ENCODE peak calls at places on chromosomes 16 and 17, in six cellular contexts. E, H, Z, C, G and J are unnamed samples.

GRCh38 chr17:37756060-37756459 is 11.2 kb upstream of the HNF1B start:
- DNase-seq in C (no peak), G (no peak), E (no peak), Z (no peak), H (no peak), J (no peak)

GRCh38 chr17:78438271-78438691 is 59.8 kb downstream of the PGS1 start:
- DNase-seq in G (no peak), Z (no peak), C (no peak), H (no peak), E (no peak), J (no peak)

GRCh38 chr17:80804466-80804865 is 187.2 kb upstream of the CHMP6 start:
- DNase-seq in Z (peak), G (no peak), H (no peak), E (no peak), C (no peak), J (peak)

GRCh38 chr17:62807812-62808575 is at the start of gene MARCHF10:
- DNase-seq in G (no peak), H (no peak), C (peak), Z (no peak), E (peak), J (peak)

GRCh38 chr17:6710317-6710716 is 2.9 kb downstream of the SLC13A5 start:
- DNase-seq in H (no peak), G (no peak), E (peak), Z (no peak), C (no peak), J (peak)

GRCh38 chr17:807146-808002 is 25.2 kb downstream of the MRM3 start:
- DNase-seq in Z (no peak), C (no peak), G (no peak), E (no peak), H (no peak), J (no peak)

GRCh38 chr16:54176376-54176901 is 110.1 kb downstream of the IRX3 start:
- DNase-seq in C (peak), H (no peak), Z (no peak), G (no peak), E (no peak), J (no peak)

GRCh38 chr16:10205688-10206087 is 23.5 kb upstream of the GRIN2A start:
- DNase-seq in C (no peak), G (no peak), Z (no peak), H (no peak), E (no peak), J (no peak)

GRCh38 chr16:69939821-69940585 is 11.1 kb upstream of the CLEC18A start:
- DNase-seq in G (no peak), H (no peak), Z (no peak), C (no peak), E (no peak), J (no peak)

GRCh38 chr17:82699551-82699950 is 1.1 kb upstream of the RAB40B start:
- DNase-seq in E (no peak), Z (no peak), G (no peak), C (no peak), H (no peak), J (no peak)

DNA sequence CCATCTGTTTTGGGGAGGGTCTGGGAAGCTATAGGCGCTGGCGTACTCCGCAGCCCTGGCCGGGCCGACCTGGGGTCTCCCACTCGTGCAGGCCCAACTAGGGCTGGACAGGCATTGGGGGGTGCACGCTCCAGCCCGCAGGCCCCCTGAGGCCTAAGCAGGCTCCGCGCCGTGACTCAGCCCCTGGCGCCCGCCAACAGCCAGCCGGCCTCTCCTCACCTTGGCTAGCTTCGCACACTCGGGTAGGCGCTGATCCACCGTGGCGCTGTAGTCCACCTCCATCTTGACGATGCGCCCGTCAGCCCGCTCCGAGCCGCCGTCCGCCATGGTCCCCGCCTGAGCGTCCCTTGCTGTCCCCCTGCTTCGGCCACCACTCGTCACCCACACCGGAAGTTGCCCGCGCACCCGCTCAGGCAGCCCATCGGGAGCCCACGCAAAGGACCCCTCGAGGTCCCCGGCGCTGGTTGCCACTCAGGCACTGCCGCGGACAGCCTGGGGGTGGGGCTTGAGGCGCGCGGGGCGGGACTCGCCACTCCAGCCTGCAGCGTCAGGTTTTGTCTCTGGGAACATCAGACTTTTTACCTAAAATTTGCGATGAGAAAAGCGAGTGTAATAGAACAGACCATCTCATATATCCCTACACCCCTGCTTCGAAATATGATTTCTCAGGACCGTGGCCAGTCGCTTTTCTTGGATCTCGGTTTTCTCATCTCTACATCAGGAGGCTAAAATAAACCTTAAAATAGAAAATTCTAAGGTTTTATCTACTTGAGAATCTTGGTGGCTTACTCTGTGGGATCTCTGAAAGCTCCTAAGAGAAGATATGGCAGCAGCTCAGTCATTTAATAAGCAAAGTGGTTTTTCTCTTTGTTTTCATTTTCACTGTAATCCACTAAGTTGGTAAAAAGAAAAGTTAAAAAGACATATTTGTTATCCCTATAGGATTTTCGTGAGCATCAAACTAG is at the start of gene PSMD12:
- DNase-seq in Z (peak), H (peak), G (peak), C (peak), E (peak), J (peak)
- TF ChIP-seq CTCF in Z (no peak), H (no peak), G (no peak), C (no peak), E (no peak), J (no peak)

GRCh38 chr17:22669721-22670120 is 977.4 kb downstream of the KCNJ18 start:
- DNase-seq in Z (no peak), E (no peak), G (no peak), C (no peak), H (no peak), J (no peak)
- TF ChIP-seq POLR2A in Z (no peak), E (no peak), G (no peak), C (no peak), H (no peak), J (no peak)

GRCh38 chr17:45225051-45225700 is 3.5 kb downstream of the FMNL1 start:
- DNase-seq in C (no peak), G (no peak), Z (no peak), H (no peak), E (no peak), J (no peak)

GRCh38 chr17:45226620-45227019 is 4.9 kb downstream of the FMNL1 start:
- DNase-seq in C (no peak), G (no peak), H (no peak), E (no peak), Z (no peak), J (no peak)

GRCh38 chr17:45227101-45227591 is 5.5 kb downstream of the FMNL1 start:
- DNase-seq in C (no peak), Z (peak), G (no peak), H (no peak), E (no peak), J (no peak)

GRCh38 chr17:45224671-45225050 is 3.0 kb downstream of the FMNL1 start:
- DNase-seq in H (no peak), E (no peak), C (no peak), Z (no peak), G (no peak), J (no peak)

DNA sequence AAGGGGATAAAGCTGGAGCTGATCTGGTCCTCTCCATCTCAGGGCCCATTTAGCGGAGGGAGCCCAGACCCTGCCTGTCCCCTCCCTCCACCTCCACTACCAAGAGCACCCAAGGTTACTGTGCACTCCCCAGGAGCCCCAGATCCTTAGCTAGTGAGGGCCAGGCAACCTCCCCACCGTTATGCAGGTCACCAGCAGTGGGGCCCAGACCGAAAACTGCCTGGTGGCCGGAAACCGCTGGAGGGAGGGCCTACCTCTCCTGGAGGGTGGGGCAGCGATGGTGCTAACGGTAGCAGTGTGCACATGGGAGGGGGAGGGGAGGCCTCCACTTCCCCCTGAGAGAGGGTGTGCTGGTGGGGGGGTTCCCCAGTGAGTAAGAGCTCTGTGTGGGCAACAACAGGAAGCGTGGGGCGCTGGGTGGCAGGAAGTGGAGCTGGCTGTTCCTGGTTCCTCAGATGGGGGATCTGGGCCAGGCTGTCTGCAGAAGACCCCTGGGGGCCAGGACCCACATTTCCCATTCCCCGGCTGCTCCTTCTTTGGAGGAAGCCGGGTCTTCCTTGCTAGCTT is 4.4 kb downstream of the FMNL1 start:
- DNase-seq in Z (peak), H (peak), C (no peak), G (no peak), E (no peak), J (peak)
- H3K4me3 ChIP-seq in Z (peak), H (no peak), C (no peak), G (no peak), E (no peak), J (no peak)

GRCh38 chr17:34368455-34369195 is 5.6 kb upstream of the CCL1 start:
- DNase-seq in H (no peak), G (no peak), C (no peak), Z (no peak), E (no peak), J (no peak)
- TF ChIP-seq CTCF in H (no peak), G (no peak), C (no peak), Z (no peak), E (no peak), J (no peak)

DNA sequence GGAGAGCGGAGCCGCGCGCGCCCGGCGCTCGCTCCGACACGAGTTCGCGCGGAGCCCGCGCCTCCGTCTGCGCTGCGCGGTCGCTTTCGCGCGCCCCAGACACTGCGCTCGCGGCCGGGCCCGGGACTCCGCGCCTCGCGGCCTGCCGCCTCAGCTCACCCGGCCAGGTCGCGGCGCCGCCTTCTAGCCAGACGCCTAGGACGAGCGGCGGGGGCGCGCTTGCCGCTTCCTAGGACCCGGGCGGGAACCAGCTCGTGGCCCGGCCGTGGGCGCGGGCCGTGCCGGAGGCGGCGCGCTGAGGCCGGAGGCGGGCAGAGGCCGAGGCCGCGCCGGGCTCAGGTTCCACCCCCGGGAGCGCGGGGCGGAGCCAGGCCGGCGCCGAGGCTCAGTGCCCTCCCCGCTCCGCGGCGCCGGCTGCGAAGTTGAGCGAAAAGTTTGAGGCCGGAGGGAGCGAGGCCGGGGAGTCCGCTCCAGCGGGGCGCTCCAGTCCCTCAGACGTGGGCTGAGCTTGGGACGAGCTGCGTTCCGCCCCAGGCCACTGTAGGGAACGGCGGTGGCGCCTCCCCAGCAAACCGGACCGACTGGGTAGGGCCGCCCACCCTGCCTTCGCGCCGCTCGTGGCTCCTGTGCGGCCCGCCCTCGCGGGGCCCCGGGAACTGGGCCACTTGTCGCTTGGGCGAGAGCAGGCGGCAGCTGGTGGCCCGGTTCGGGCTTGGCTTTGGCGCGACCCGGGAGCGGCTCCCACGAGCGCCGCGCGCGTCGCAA is at the start of gene SPHK1:
- DNase-seq in H (peak), C (peak), E (peak), Z (peak), G (peak), J (peak)
- TF ChIP-seq POLR2A in H (peak), C (peak), E (peak), Z (no peak), G (peak), J (no peak)

GRCh38 chr16:19212059-19212458 is 44.0 kb downstream of the SYT17 start:
- DNase-seq in Z (no peak), E (no peak), C (no peak), H (no peak), G (no peak), J (no peak)

GRCh38 chr16:19213885-19214284 is 45.8 kb downstream of the SYT17 start:
- DNase-seq in E (no peak), G (peak), H (no peak), Z (no peak), C (no peak), J (no peak)

GRCh38 chr16:19215705-19216104 is 47.7 kb downstream of the SYT17 start:
- DNase-seq in H (no peak), G (no peak), E (no peak), Z (no peak), C (no peak), J (no peak)

GRCh38 chr16:19210175-19210924 is 42.3 kb downstream of the SYT17 start:
- DNase-seq in E (no peak), H (no peak), C (no peak), G (peak), Z (no peak), J (no peak)

DNA sequence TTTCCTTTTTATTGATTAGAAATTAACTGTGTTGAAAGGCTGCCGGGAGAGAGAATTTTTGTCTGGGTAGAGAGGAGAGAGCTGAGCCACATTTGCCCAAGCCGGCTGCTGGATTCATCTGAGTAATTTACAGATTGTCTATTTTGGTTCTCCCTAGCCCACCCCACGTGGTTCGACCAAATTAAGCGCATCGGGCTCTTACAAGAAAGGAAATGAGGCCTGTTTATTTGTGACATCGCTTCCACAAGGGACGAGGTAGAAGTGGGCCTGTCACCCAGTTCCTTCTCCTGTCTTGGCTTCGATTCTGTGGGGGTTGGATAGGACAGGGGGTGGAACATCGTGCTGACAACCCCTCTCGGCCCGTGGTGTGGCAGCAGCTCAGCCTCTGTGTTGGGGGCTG is 42.9 kb downstream of the SYT17 start:
- DNase-seq in G (no peak), E (no peak), H (no peak), Z (peak), C (no peak), J (no peak)
- H3K4me3 ChIP-seq in G (no peak), E (no peak), H (no peak), Z (no peak), C (no peak), J (no peak)